ENCODE peak calls at places on chromosome 12, in eight cellular contexts. One of them, this sample, is unnamed.

GRCh38 chr12:125151284-125151683 is 86.0 kb downstream of the AACS start:
- DNase-seq in brain microvascular endothelial cell: no peak
- DNase-seq in fibroblast of pulmonary artery: no peak
- DNase-seq in astrocyte of the cerebellum: no peak
- DNase-seq in fibroblast of villous mesenchyme: no peak
- DNase-seq in GM23338: peak
- DNase-seq in psoas muscle: no peak
- DNase-seq in coronary artery: no peak
- DNase-seq in this sample: no peak

GRCh38 chr12:66107451-66107915 is 23.1 kb downstream of the LLPH start:
- DNase-seq in brain microvascular endothelial cell: peak
- DNase-seq in fibroblast of pulmonary artery: peak
- DNase-seq in astrocyte of the cerebellum: peak
- DNase-seq in fibroblast of villous mesenchyme: peak
- DNase-seq in GM23338: peak
- DNase-seq in psoas muscle: peak
- DNase-seq in coronary artery: no peak
- DNase-seq in this sample: peak

GRCh38 chr12:91074068-91074819 is 16.4 kb upstream of the KERA start:
- DNase-seq in brain microvascular endothelial cell: no peak
- DNase-seq in fibroblast of pulmonary artery: no peak
- DNase-seq in astrocyte of the cerebellum: no peak
- DNase-seq in fibroblast of villous mesenchyme: no peak
- DNase-seq in GM23338: no peak
- DNase-seq in psoas muscle: no peak
- DNase-seq in coronary artery: no peak
- DNase-seq in this sample: no peak

GRCh38 chr12:49322367-49322707 is 718 bp upstream of the TROAP start:
- DNase-seq in brain microvascular endothelial cell: no peak
- DNase-seq in fibroblast of pulmonary artery: no peak
- DNase-seq in astrocyte of the cerebellum: no peak
- DNase-seq in fibroblast of villous mesenchyme: no peak
- DNase-seq in GM23338: no peak
- DNase-seq in psoas muscle: no peak
- DNase-seq in coronary artery: no peak
- DNase-seq in this sample: no peak

GRCh38 chr12:28568709-28569108 is 378.5 kb downstream of the CCDC91 start:
- DNase-seq in brain microvascular endothelial cell: no peak
- DNase-seq in fibroblast of pulmonary artery: no peak
- DNase-seq in astrocyte of the cerebellum: no peak
- DNase-seq in fibroblast of villous mesenchyme: peak
- DNase-seq in GM23338: no peak
- DNase-seq in psoas muscle: no peak
- DNase-seq in coronary artery: no peak
- DNase-seq in this sample: no peak

GRCh38 chr12:64696065-64696741 is 63.0 kb downstream of the GNS start:
- DNase-seq in brain microvascular endothelial cell: no peak
- DNase-seq in fibroblast of pulmonary artery: peak
- DNase-seq in astrocyte of the cerebellum: no peak
- DNase-seq in fibroblast of villous mesenchyme: peak
- DNase-seq in GM23338: no peak
- DNase-seq in psoas muscle: no peak
- DNase-seq in coronary artery: no peak
- DNase-seq in this sample: no peak

GRCh38 chr12:48165089-48166031 is 8.0 kb upstream of the ASB8 start:
- DNase-seq in brain microvascular endothelial cell: no peak
- DNase-seq in fibroblast of pulmonary artery: peak
- DNase-seq in astrocyte of the cerebellum: peak
- DNase-seq in fibroblast of villous mesenchyme: peak
- DNase-seq in GM23338: peak
- DNase-seq in psoas muscle: no peak
- DNase-seq in coronary artery: no peak
- DNase-seq in this sample: no peak

GRCh38 chr12:100643246-100643645 is 69.8 kb downstream of the GAS2L3 start:
- DNase-seq in brain microvascular endothelial cell: no peak
- DNase-seq in fibroblast of pulmonary artery: no peak
- DNase-seq in astrocyte of the cerebellum: no peak
- DNase-seq in fibroblast of villous mesenchyme: no peak
- DNase-seq in GM23338: no peak
- DNase-seq in psoas muscle: no peak
- DNase-seq in coronary artery: no peak
- DNase-seq in this sample: no peak

GRCh38 chr12:31011336-31011735 is 62.3 kb upstream of the DDX11 start:
- DNase-seq in brain microvascular endothelial cell: no peak
- DNase-seq in fibroblast of pulmonary artery: no peak
- DNase-seq in astrocyte of the cerebellum: no peak
- DNase-seq in fibroblast of villous mesenchyme: no peak
- DNase-seq in GM23338: no peak
- DNase-seq in psoas muscle: no peak
- DNase-seq in coronary artery: no peak
- DNase-seq in this sample: no peak

GRCh38 chr12:80709811-80710726 is 2.6 kb downstream of the MYF6 start:
- DNase-seq in brain microvascular endothelial cell: no peak
- DNase-seq in fibroblast of pulmonary artery: peak
- DNase-seq in astrocyte of the cerebellum: no peak
- DNase-seq in fibroblast of villous mesenchyme: no peak
- DNase-seq in GM23338: peak
- DNase-seq in psoas muscle: no peak
- DNase-seq in coronary artery: no peak
- DNase-seq in this sample: no peak

GRCh38 chr12:82124711-82125110 is 233.5 kb downstream of the CCDC59 start:
- DNase-seq in brain microvascular endothelial cell: peak
- DNase-seq in fibroblast of pulmonary artery: no peak
- DNase-seq in astrocyte of the cerebellum: peak
- DNase-seq in fibroblast of villous mesenchyme: peak
- DNase-seq in GM23338: no peak
- DNase-seq in psoas muscle: no peak
- DNase-seq in coronary artery: no peak
- DNase-seq in this sample: peak

GRCh38 chr12:269216-269615 is 6.6 kb upstream of the SLC6A13 start:
- DNase-seq in brain microvascular endothelial cell: peak
- DNase-seq in fibroblast of pulmonary artery: no peak
- DNase-seq in astrocyte of the cerebellum: peak
- DNase-seq in fibroblast of villous mesenchyme: peak
- DNase-seq in GM23338: no peak
- DNase-seq in psoas muscle: no peak
- DNase-seq in coronary artery: no peak
- DNase-seq in this sample: no peak

GRCh38 chr12:114403044-114403689 is 2.8 kb downstream of the TBX5 start:
- DNase-seq in brain microvascular endothelial cell: no peak
- DNase-seq in fibroblast of pulmonary artery: peak
- DNase-seq in astrocyte of the cerebellum: no peak
- DNase-seq in fibroblast of villous mesenchyme: peak
- DNase-seq in GM23338: peak
- DNase-seq in psoas muscle: no peak
- DNase-seq in coronary artery: no peak
- DNase-seq in this sample: no peak

GRCh38 chr12:122985590-122986257 is 5.2 kb downstream of the ARL6IP4 start:
- DNase-seq in brain microvascular endothelial cell: no peak
- DNase-seq in fibroblast of pulmonary artery: no peak
- DNase-seq in astrocyte of the cerebellum: no peak
- DNase-seq in fibroblast of villous mesenchyme: no peak
- DNase-seq in GM23338: peak
- DNase-seq in psoas muscle: no peak
- DNase-seq in coronary artery: no peak
- DNase-seq in this sample: no peak

GRCh38 chr12:57609781-57610552 is 1.3 kb upstream of the ARHGEF25 start:
- DNase-seq in brain microvascular endothelial cell: no peak
- DNase-seq in fibroblast of pulmonary artery: no peak
- DNase-seq in astrocyte of the cerebellum: no peak
- DNase-seq in fibroblast of villous mesenchyme: no peak
- DNase-seq in GM23338: peak
- DNase-seq in psoas muscle: peak
- DNase-seq in coronary artery: peak
- DNase-seq in this sample: no peak

DNA sequence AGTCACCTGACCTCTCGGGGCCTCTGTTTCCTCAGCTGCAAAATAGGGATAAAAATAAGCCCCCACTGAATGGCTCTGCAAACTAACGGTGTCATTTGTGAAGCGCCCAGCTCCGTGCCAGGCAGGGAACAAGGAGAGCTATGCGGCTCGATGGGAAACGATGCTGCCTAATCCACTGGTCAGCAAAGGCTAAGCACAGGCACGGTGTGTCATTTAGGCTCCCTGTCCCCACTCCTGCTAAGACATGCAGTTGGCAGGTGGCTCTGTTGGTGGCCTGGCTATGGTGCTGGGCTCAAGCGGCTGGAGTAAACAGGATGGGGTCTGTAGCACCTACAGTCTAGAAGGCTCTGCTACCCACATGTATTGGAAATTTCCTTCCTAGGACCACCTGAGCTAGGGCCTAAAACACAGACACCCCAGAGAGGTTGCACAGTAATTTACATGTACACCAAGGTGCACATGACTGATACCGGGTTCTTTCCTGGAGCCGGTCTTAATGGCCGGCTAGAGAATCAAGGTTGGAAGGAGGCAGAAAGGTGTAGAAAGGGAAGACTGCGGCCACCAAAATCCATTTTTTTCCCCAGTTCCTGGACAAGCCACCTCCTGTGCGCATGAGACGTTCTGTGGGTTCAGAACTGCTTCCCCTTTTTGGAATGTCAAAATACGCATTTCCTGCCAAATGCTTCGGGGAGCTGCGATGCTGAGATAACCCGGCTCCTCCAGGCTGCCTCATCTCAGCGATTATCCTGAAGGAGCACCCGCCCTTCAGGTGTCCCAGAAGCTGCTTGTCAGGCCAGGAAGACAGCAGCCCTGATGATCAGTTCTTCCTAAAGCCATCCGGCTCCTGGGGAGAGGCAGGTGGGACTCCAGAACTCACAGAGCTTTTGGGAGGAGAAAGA is 1.0 kb downstream of the CACNA2D4 start:
- DNase-seq in brain microvascular endothelial cell: no peak
- DNase-seq in fibroblast of pulmonary artery: no peak
- DNase-seq in astrocyte of the cerebellum: no peak
- DNase-seq in fibroblast of villous mesenchyme: no peak
- DNase-seq in GM23338: no peak
- DNase-seq in psoas muscle: no peak
- DNase-seq in coronary artery: no peak
- DNase-seq in this sample: no peak
- H3K4me3 ChIP-seq in brain microvascular endothelial cell: no peak
- H3K4me3 ChIP-seq in fibroblast of pulmonary artery: no peak
- H3K4me3 ChIP-seq in astrocyte of the cerebellum: no peak
- H3K4me3 ChIP-seq in fibroblast of villous mesenchyme: no peak
- H3K4me3 ChIP-seq in GM23338: no peak
- H3K4me3 ChIP-seq in psoas muscle: peak
- H3K4me3 ChIP-seq in coronary artery: peak
- H3K4me3 ChIP-seq in this sample: no peak

GRCh38 chr12:62261876-62262275 is 1.7 kb downstream of the USP15 start:
- DNase-seq in brain microvascular endothelial cell: no peak
- DNase-seq in fibroblast of pulmonary artery: no peak
- DNase-seq in astrocyte of the cerebellum: no peak
- DNase-seq in fibroblast of villous mesenchyme: no peak
- DNase-seq in GM23338: no peak
- DNase-seq in psoas muscle: no peak
- DNase-seq in coronary artery: no peak
- DNase-seq in this sample: no peak
- H3K4me3 ChIP-seq in brain microvascular endothelial cell: no peak
- H3K4me3 ChIP-seq in fibroblast of pulmonary artery: peak
- H3K4me3 ChIP-seq in astrocyte of the cerebellum: no peak
- H3K4me3 ChIP-seq in fibroblast of villous mesenchyme: peak
- H3K4me3 ChIP-seq in GM23338: peak
- H3K4me3 ChIP-seq in psoas muscle: peak
- H3K4me3 ChIP-seq in coronary artery: peak
- H3K4me3 ChIP-seq in this sample: peak

GRCh38 chr12:42135264-42135814 is 9.3 kb downstream of the GXYLT1 start:
- DNase-seq in brain microvascular endothelial cell: peak
- DNase-seq in fibroblast of pulmonary artery: peak
- DNase-seq in astrocyte of the cerebellum: no peak
- DNase-seq in fibroblast of villous mesenchyme: peak
- DNase-seq in GM23338: no peak
- DNase-seq in psoas muscle: no peak
- DNase-seq in coronary artery: no peak
- DNase-seq in this sample: no peak
- H3K4me3 ChIP-seq in brain microvascular endothelial cell: no peak
- H3K4me3 ChIP-seq in fibroblast of pulmonary artery: no peak
- H3K4me3 ChIP-seq in astrocyte of the cerebellum: no peak
- H3K4me3 ChIP-seq in fibroblast of villous mesenchyme: no peak
- H3K4me3 ChIP-seq in GM23338: no peak
- H3K4me3 ChIP-seq in psoas muscle: no peak
- H3K4me3 ChIP-seq in coronary artery: no peak
- H3K4me3 ChIP-seq in this sample: no peak

GRCh38 chr12:2051700-2052625 is 824 bp upstream of the CACNA1C start:
- DNase-seq in brain microvascular endothelial cell: no peak
- DNase-seq in fibroblast of pulmonary artery: no peak
- DNase-seq in astrocyte of the cerebellum: no peak
- DNase-seq in fibroblast of villous mesenchyme: no peak
- DNase-seq in GM23338: peak
- DNase-seq in psoas muscle: no peak
- DNase-seq in coronary artery: no peak
- DNase-seq in this sample: no peak

GRCh38 chr12:2052861-2053674 is at the start of gene CACNA1C:
- DNase-seq in brain microvascular endothelial cell: no peak
- DNase-seq in fibroblast of pulmonary artery: peak
- DNase-seq in astrocyte of the cerebellum: no peak
- DNase-seq in fibroblast of villous mesenchyme: peak
- DNase-seq in GM23338: peak
- DNase-seq in psoas muscle: peak
- DNase-seq in coronary artery: no peak
- DNase-seq in this sample: no peak

GRCh38 chr12:2057041-2057792 is 4.4 kb downstream of the CACNA1C start:
- DNase-seq in brain microvascular endothelial cell: peak
- DNase-seq in fibroblast of pulmonary artery: peak
- DNase-seq in astrocyte of the cerebellum: peak
- DNase-seq in fibroblast of villous mesenchyme: peak
- DNase-seq in GM23338: peak
- DNase-seq in psoas muscle: peak
- DNase-seq in coronary artery: no peak
- DNase-seq in this sample: no peak

GRCh38 chr12:2054091-2055018 is 1.6 kb downstream of the CACNA1C start:
- DNase-seq in brain microvascular endothelial cell: no peak
- DNase-seq in fibroblast of pulmonary artery: no peak
- DNase-seq in astrocyte of the cerebellum: no peak
- DNase-seq in fibroblast of villous mesenchyme: no peak
- DNase-seq in GM23338: peak
- DNase-seq in psoas muscle: no peak
- DNase-seq in coronary artery: no peak
- DNase-seq in this sample: no peak

DNA sequence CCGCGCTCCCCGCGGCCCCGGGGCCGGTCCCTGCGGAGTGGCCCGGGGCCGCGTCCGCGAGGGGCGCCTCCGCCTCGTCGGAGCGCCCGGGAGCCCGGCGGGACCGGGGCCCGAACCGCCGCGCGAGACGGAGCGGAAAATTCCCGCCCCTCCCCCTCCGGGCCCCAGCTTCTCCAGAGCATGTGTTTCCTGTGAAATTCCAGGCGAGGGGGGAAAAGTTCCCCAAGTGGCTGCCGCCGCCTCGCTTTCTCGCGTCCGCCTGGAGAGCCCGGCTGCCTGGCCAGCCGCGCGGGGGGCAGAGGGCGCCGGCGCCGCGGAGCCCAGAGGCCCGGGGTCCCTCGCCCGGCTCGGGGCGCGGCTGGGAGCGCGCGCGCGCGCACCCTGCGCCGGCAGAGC is 886 bp downstream of the CACNA1C start:
- DNase-seq in brain microvascular endothelial cell: no peak
- DNase-seq in fibroblast of pulmonary artery: no peak
- DNase-seq in astrocyte of the cerebellum: no peak
- DNase-seq in fibroblast of villous mesenchyme: no peak
- DNase-seq in GM23338: peak
- DNase-seq in psoas muscle: peak
- DNase-seq in coronary artery: no peak
- DNase-seq in this sample: no peak
- H3K4me3 ChIP-seq in brain microvascular endothelial cell: peak
- H3K4me3 ChIP-seq in fibroblast of pulmonary artery: no peak
- H3K4me3 ChIP-seq in astrocyte of the cerebellum: peak
- H3K4me3 ChIP-seq in fibroblast of villous mesenchyme: peak
- H3K4me3 ChIP-seq in GM23338: peak
- H3K4me3 ChIP-seq in psoas muscle: peak
- H3K4me3 ChIP-seq in coronary artery: peak
- H3K4me3 ChIP-seq in this sample: no peak